ENCODE peak calls at places on chromosome 10, in four cellular contexts. B is neural crest cell; O is GDM1; K is naive thymus-derived CD8-positive, alpha-beta T cell. R is an unnamed sample.

GRCh38 chr10:130046591-130046990 is 64.0 kb downstream of the C10orf143 start:
- DNase-seq in O (no peak), K (no peak), B (no peak), R (no peak)

GRCh38 chr10:90378524-90379076 is 479.2 kb downstream of the HTR7 start:
- DNase-seq in O (no peak), B (no peak), K (no peak), R (no peak)

GRCh38 chr10:3748484-3748883 is 36.5 kb downstream of the KLF6 start:
- DNase-seq in K (no peak), B (no peak), O (no peak), R (no peak)

GRCh38 chr10:104080762-104081161 is 4.9 kb downstream of the COL17A1 start:
- DNase-seq in K (no peak), O (no peak), B (no peak), R (no peak)

GRCh38 chr10:49138361-49138891 is 4.6 kb upstream of the FAM170B start:
- DNase-seq in O (no peak), B (no peak), K (no peak), R (no peak)

GRCh38 chr10:72425133-72425532 is 70.4 kb upstream of the DNAJB12 start:
- DNase-seq in B (no peak), O (no peak), K (no peak), R (no peak)

GRCh38 chr10:89241491-89242339 is 9.9 kb downstream of the LIPA start:
- DNase-seq in K (no peak), O (no peak), B (no peak), R (no peak)

GRCh38 chr10:1373287-1373686 is 317.1 kb downstream of the WDR37 start:
- DNase-seq in B (no peak), K (no peak), O (no peak), R (no peak)

GRCh38 chr10:49783645-49784044 is 21.5 kb upstream of the OGDHL start:
- DNase-seq in B (no peak), K (no peak), O (no peak), R (no peak)

GRCh38 chr10:45378866-45379265 is 4.8 kb downstream of the ALOX5 start:
- DNase-seq in K (no peak), B (no peak), O (no peak), R (no peak)

R was measured in effector memory CD8-positive, alpha-beta T cell.